ENCODE peak calls at places on chromosomes 16 and 17, in nine cellular contexts. G is Karpas-422; L is stimulated activated CD4-positive, alpha-beta T cell treated with anti-CD3 and anti-CD28 coated beads, Interleukin-15, amount 100 ng/mL, for 48 hours; K is kidney; S is stimulated activated CD8-positive, alpha-beta memory T cell treated with anti-CD3 and anti-CD28 coated beads, Interleukin-15, amount 100 ng/mL, for 24 hours; U is T follicular helper cell; M is SIG-M5; J is Ammon's horn; Q is NCI-H460. P is an unnamed sample.
A peak's percentile ranks its signal among the peaks of the same experiment; 100 is the strongest.

GRCh38 chr16:67329901-67330300 is 3.3 kb downstream of the LRRC36 start:
- DNase-seq in G (no peak), L (no peak), K (no peak), S (no peak), U (no peak), M (no peak), J (no peak), Q (no peak), P (no peak)

GRCh38 chr16:56329887-56330286 is 95.5 kb downstream of the AMFR start:
- DNase-seq in G (no peak), L (no peak), K (no peak), S (no peak), U (no peak), M (no peak), J (no peak), Q (no peak), P (no peak)

GRCh38 chr17:75096082-75096625 is 8.4 kb downstream of the SLC16A5 start:
- DNase-seq in G (no peak), L (no peak), K (peak; percentile 94), S (no peak), U (no peak), M (no peak), J (peak; percentile 62), Q (peak; percentile 94), P (no peak)

GRCh38 chr17:2194778-2195417 is 108.7 kb downstream of the SMG6 start:
- DNase-seq in G (no peak), L (no peak), K (no peak), S (no peak), U (no peak), M (no peak), J (no peak), Q (no peak), P (peak; percentile 93)

GRCh38 chr16:56691885-56692284 is 9.6 kb downstream of the MT1X start:
- DNase-seq in G (no peak), L (no peak), K (no peak), S (no peak), U (no peak), M (no peak), J (no peak), Q (no peak), P (no peak)

GRCh38 chr16:82657239-82657638 is 30.5 kb downstream of the CDH13 start:
- DNase-seq in G (no peak), L (no peak), K (no peak), S (no peak), U (no peak), M (no peak), J (no peak), Q (peak; percentile 67), P (no peak)

GRCh38 chr16:48347980-48348379 is 37.2 kb downstream of the SIAH1 start:
- DNase-seq in G (no peak), L (no peak), K (no peak), S (no peak), U (no peak), M (no peak), J (peak; percentile 79), Q (no peak), P (no peak)

GRCh38 chr17:17824119-17824779 is 12.5 kb downstream of the SREBF1 start:
- DNase-seq in G (no peak), L (no peak), K (no peak), S (no peak), U (no peak), M (no peak), J (peak; percentile 55), Q (no peak), P (no peak)

GRCh38 chr16:87806246-87806607 is 40.4 kb upstream of the KLHDC4 start:
- DNase-seq in G (peak; percentile 82), L (no peak), K (no peak), S (no peak), U (no peak), M (no peak), J (no peak), Q (no peak), P (no peak)

GRCh38 chr17:42180922-42181850 is at the start of gene KCNH4:
- DNase-seq in G (peak; percentile 94), L (peak; percentile 89), K (peak; percentile 93), S (peak; percentile 60), U (peak; percentile 79), M (no peak), J (peak; percentile 85), Q (peak; percentile 29), P (no peak)

GRCh38 chr16:66741971-66742396 is 9.4 kb downstream of the DYNC1LI2 start:
- DNase-seq in G (no peak), L (no peak), K (no peak), S (no peak), U (no peak), M (no peak), J (no peak), Q (no peak), P (no peak)

GRCh38 chr17:69654981-69655581 is 240.6 kb downstream of the MAP2K6 start:
- DNase-seq in G (peak; percentile 94), L (no peak), K (no peak), S (no peak), U (no peak), M (no peak), J (no peak), Q (no peak), P (no peak)

GRCh38 chr16:3266873-3267537 is 10.6 kb upstream of the MEFV start:
- DNase-seq in G (peak; percentile 75), L (no peak), K (no peak), S (no peak), U (no peak), M (no peak), J (peak; percentile 58), Q (no peak), P (no peak)

GRCh38 chr16:28943281-28943680 is 7.5 kb upstream of the NFATC2IP start:
- DNase-seq in G (no peak), L (no peak), K (no peak), S (no peak), U (no peak), M (no peak), J (no peak), Q (no peak), P (no peak)

GRCh38 chr16:14378684-14379467 is 251.2 kb downstream of the PARN start:
- DNase-seq in G (no peak), L (no peak), K (no peak), S (no peak), U (no peak), M (no peak), J (no peak), Q (no peak), P (no peak)

GRCh38 chr17:66357037-66357436 is 54.6 kb downstream of the PRKCA start:
- DNase-seq in G (no peak), L (no peak), K (no peak), S (no peak), U (no peak), M (no peak), J (no peak), Q (no peak), P (no peak)

GRCh38 chr16:24921229-24921628 is 75.5 kb downstream of the SLC5A11 start:
- DNase-seq in G (no peak), L (no peak), K (no peak), S (no peak), U (no peak), M (no peak), J (no peak), Q (no peak), P (no peak)

P was measured in iPS DF 19.7.